ENCODE peak calls at places on chromosomes 16 and 17, in eight cellular contexts. One of them, this sample, is unnamed.

GRCh38 chr17:76561799-76562268 is 22.0 kb downstream of the PRCD start:
- DNase-seq in A549: no peak
- DNase-seq in neuronal stem cell: no peak
- DNase-seq in MM.1S: no peak
- DNase-seq in GM23338: no peak
- DNase-seq in neural progenitor cell: no peak
- DNase-seq in H9: no peak
- DNase-seq in PC-9: no peak
- DNase-seq in this sample: no peak

GRCh38 chr17:54099221-54099620 is 276.5 kb downstream of the KIF2B start:
- DNase-seq in A549: no peak
- DNase-seq in neuronal stem cell: no peak
- DNase-seq in MM.1S: no peak
- DNase-seq in GM23338: no peak
- DNase-seq in neural progenitor cell: no peak
- DNase-seq in H9: no peak
- DNase-seq in PC-9: no peak
- DNase-seq in this sample: no peak

GRCh38 chr17:71163121-71163812 is 957.6 kb upstream of the SOX9 start:
- DNase-seq in A549: no peak
- DNase-seq in neuronal stem cell: no peak
- DNase-seq in MM.1S: no peak
- DNase-seq in GM23338: no peak
- DNase-seq in neural progenitor cell: no peak
- DNase-seq in H9: no peak
- DNase-seq in PC-9: peak
- DNase-seq in this sample: no peak

GRCh38 chr17:42163113-42163512 is 8.3 kb upstream of the RAB5C start:
- DNase-seq in A549: peak
- DNase-seq in neuronal stem cell: no peak
- DNase-seq in MM.1S: no peak
- DNase-seq in GM23338: peak
- DNase-seq in neural progenitor cell: peak
- DNase-seq in H9: peak
- DNase-seq in PC-9: no peak
- DNase-seq in this sample: peak

GRCh38 chr17:14604920-14605599 is 304.2 kb downstream of the HS3ST3B1 start:
- DNase-seq in A549: no peak
- DNase-seq in neuronal stem cell: no peak
- DNase-seq in MM.1S: no peak
- DNase-seq in GM23338: no peak
- DNase-seq in neural progenitor cell: no peak
- DNase-seq in H9: no peak
- DNase-seq in PC-9: no peak
- DNase-seq in this sample: peak

GRCh38 chr17:50056961-50057330 is 1.0 kb downstream of the ITGA3 start:
- DNase-seq in A549: no peak
- DNase-seq in neuronal stem cell: no peak
- DNase-seq in MM.1S: no peak
- DNase-seq in GM23338: peak
- DNase-seq in neural progenitor cell: peak
- DNase-seq in H9: peak
- DNase-seq in PC-9: peak
- DNase-seq in this sample: no peak

GRCh38 chr16:87263418-87264052 is 53.7 kb downstream of the C16orf95 start:
- DNase-seq in A549: no peak
- DNase-seq in neuronal stem cell: no peak
- DNase-seq in MM.1S: no peak
- DNase-seq in GM23338: peak
- DNase-seq in neural progenitor cell: no peak
- DNase-seq in H9: no peak
- DNase-seq in PC-9: peak
- DNase-seq in this sample: no peak

GRCh38 chr16:58652741-58653140 is 23.1 kb upstream of the CNOT1 start:
- DNase-seq in A549: no peak
- DNase-seq in neuronal stem cell: peak
- DNase-seq in MM.1S: no peak
- DNase-seq in GM23338: peak
- DNase-seq in neural progenitor cell: peak
- DNase-seq in H9: peak
- DNase-seq in PC-9: no peak
- DNase-seq in this sample: no peak

GRCh38 chr17:79988163-79988971 is 47.3 kb downstream of the TBC1D16 start:
- DNase-seq in A549: peak
- DNase-seq in neuronal stem cell: no peak
- DNase-seq in MM.1S: no peak
- DNase-seq in GM23338: no peak
- DNase-seq in neural progenitor cell: no peak
- DNase-seq in H9: no peak
- DNase-seq in PC-9: no peak
- DNase-seq in this sample: no peak

GRCh38 chr17:50326831-50327364 is 19.0 kb upstream of the XYLT2 start:
- DNase-seq in A549: no peak
- DNase-seq in neuronal stem cell: no peak
- DNase-seq in MM.1S: no peak
- DNase-seq in GM23338: no peak
- DNase-seq in neural progenitor cell: no peak
- DNase-seq in H9: no peak
- DNase-seq in PC-9: no peak
- DNase-seq in this sample: no peak

GRCh38 chr17:33016920-33017319 is 25.3 kb downstream of the SPACA3 start:
- DNase-seq in A549: no peak
- DNase-seq in neuronal stem cell: no peak
- DNase-seq in MM.1S: no peak
- DNase-seq in GM23338: peak
- DNase-seq in neural progenitor cell: peak
- DNase-seq in H9: peak
- DNase-seq in PC-9: no peak
- DNase-seq in this sample: no peak

GRCh38 chr16:71767060-71767900 is 41.4 kb downstream of the AP1G1 start:
- DNase-seq in A549: no peak
- DNase-seq in neuronal stem cell: no peak
- DNase-seq in MM.1S: no peak
- DNase-seq in GM23338: no peak
- DNase-seq in neural progenitor cell: no peak
- DNase-seq in H9: no peak
- DNase-seq in PC-9: no peak
- DNase-seq in this sample: no peak

GRCh38 chr17:5580974-5581373 is 3.3 kb downstream of the NLRP1 start:
- DNase-seq in A549: no peak
- DNase-seq in neuronal stem cell: no peak
- DNase-seq in MM.1S: no peak
- DNase-seq in GM23338: no peak
- DNase-seq in neural progenitor cell: no peak
- DNase-seq in H9: no peak
- DNase-seq in PC-9: no peak
- DNase-seq in this sample: no peak
- H3K4me2 ChIP-seq in A549: no peak
- H3K4me2 ChIP-seq in neuronal stem cell: no peak
- H3K4me2 ChIP-seq in MM.1S: peak
- H3K4me2 ChIP-seq in GM23338: no peak
- H3K4me2 ChIP-seq in neural progenitor cell: no peak
- H3K4me2 ChIP-seq in H9: no peak
- H3K4me2 ChIP-seq in PC-9: no peak
- H3K4me2 ChIP-seq in this sample: no peak

GRCh38 chr17:45428050-45428953 is 4.4 kb downstream of the ARHGAP27 start:
- DNase-seq in A549: peak
- DNase-seq in neuronal stem cell: no peak
- DNase-seq in MM.1S: peak
- DNase-seq in GM23338: peak
- DNase-seq in neural progenitor cell: peak
- DNase-seq in H9: peak
- DNase-seq in PC-9: peak
- DNase-seq in this sample: peak

GRCh38 chr17:45425984-45426413 is 6.7 kb downstream of the ARHGAP27 start:
- DNase-seq in A549: no peak
- DNase-seq in neuronal stem cell: no peak
- DNase-seq in MM.1S: no peak
- DNase-seq in GM23338: no peak
- DNase-seq in neural progenitor cell: no peak
- DNase-seq in H9: peak
- DNase-seq in PC-9: no peak
- DNase-seq in this sample: no peak

GRCh38 chr17:45428954-45429337 is 3.7 kb downstream of the ARHGAP27 start:
- DNase-seq in A549: no peak
- DNase-seq in neuronal stem cell: no peak
- DNase-seq in MM.1S: no peak
- DNase-seq in GM23338: peak
- DNase-seq in neural progenitor cell: no peak
- DNase-seq in H9: no peak
- DNase-seq in PC-9: peak
- DNase-seq in this sample: peak

GRCh38 chr17:45426561-45426960 is 6.1 kb downstream of the ARHGAP27 start:
- DNase-seq in A549: no peak
- DNase-seq in neuronal stem cell: no peak
- DNase-seq in MM.1S: no peak
- DNase-seq in GM23338: no peak
- DNase-seq in neural progenitor cell: no peak
- DNase-seq in H9: no peak
- DNase-seq in PC-9: no peak
- DNase-seq in this sample: no peak

GRCh38 chr17:45427181-45427835 is 5.4 kb downstream of the ARHGAP27 start:
- DNase-seq in A549: no peak
- DNase-seq in neuronal stem cell: no peak
- DNase-seq in MM.1S: no peak
- DNase-seq in GM23338: no peak
- DNase-seq in neural progenitor cell: no peak
- DNase-seq in H9: peak
- DNase-seq in PC-9: peak
- DNase-seq in this sample: no peak
- H3K4me2 ChIP-seq in A549: no peak
- H3K4me2 ChIP-seq in neuronal stem cell: no peak
- H3K4me2 ChIP-seq in MM.1S: peak
- H3K4me2 ChIP-seq in GM23338: no peak
- H3K4me2 ChIP-seq in neural progenitor cell: no peak
- H3K4me2 ChIP-seq in H9: no peak
- H3K4me2 ChIP-seq in PC-9: no peak
- H3K4me2 ChIP-seq in this sample: no peak

GRCh38 chr17:48558057-48558456 is 13.1 kb upstream of the HOXB2 start:
- DNase-seq in A549: no peak
- DNase-seq in neuronal stem cell: no peak
- DNase-seq in MM.1S: no peak
- DNase-seq in GM23338: no peak
- DNase-seq in neural progenitor cell: no peak
- DNase-seq in H9: no peak
- DNase-seq in PC-9: no peak
- DNase-seq in this sample: no peak

GRCh38 chr17:48561894-48562810 is 16.0 kb downstream of the HOXB4 start:
- DNase-seq in A549: peak
- DNase-seq in neuronal stem cell: no peak
- DNase-seq in MM.1S: no peak
- DNase-seq in GM23338: no peak
- DNase-seq in neural progenitor cell: no peak
- DNase-seq in H9: no peak
- DNase-seq in PC-9: no peak
- DNase-seq in this sample: no peak

GRCh38 chr17:48559609-48560451 is 14.9 kb upstream of the HOXB2 start:
- DNase-seq in A549: no peak
- DNase-seq in neuronal stem cell: no peak
- DNase-seq in MM.1S: no peak
- DNase-seq in GM23338: no peak
- DNase-seq in neural progenitor cell: no peak
- DNase-seq in H9: no peak
- DNase-seq in PC-9: no peak
- DNase-seq in this sample: no peak

GRCh38 chr17:48558731-48559608 is 14.1 kb upstream of the HOXB2 start:
- DNase-seq in A549: no peak
- DNase-seq in neuronal stem cell: no peak
- DNase-seq in MM.1S: no peak
- DNase-seq in GM23338: no peak
- DNase-seq in neural progenitor cell: no peak
- DNase-seq in H9: no peak
- DNase-seq in PC-9: no peak
- DNase-seq in this sample: no peak

GRCh38 chr17:48560452-48560817 is 15.5 kb upstream of the HOXB2 start:
- DNase-seq in A549: no peak
- DNase-seq in neuronal stem cell: no peak
- DNase-seq in MM.1S: no peak
- DNase-seq in GM23338: no peak
- DNase-seq in neural progenitor cell: no peak
- DNase-seq in H9: no peak
- DNase-seq in PC-9: no peak
- DNase-seq in this sample: no peak
- H3K4me2 ChIP-seq in A549: no peak
- H3K4me2 ChIP-seq in neuronal stem cell: no peak
- H3K4me2 ChIP-seq in MM.1S: no peak
- H3K4me2 ChIP-seq in GM23338: no peak
- H3K4me2 ChIP-seq in neural progenitor cell: no peak
- H3K4me2 ChIP-seq in H9: no peak
- H3K4me2 ChIP-seq in PC-9: no peak
- H3K4me2 ChIP-seq in this sample: no peak

GRCh38 chr17:37671028-37671812 is 28.0 kb upstream of the DDX52 start:
- DNase-seq in A549: no peak
- DNase-seq in neuronal stem cell: no peak
- DNase-seq in MM.1S: no peak
- DNase-seq in GM23338: no peak
- DNase-seq in neural progenitor cell: no peak
- DNase-seq in H9: no peak
- DNase-seq in PC-9: no peak
- DNase-seq in this sample: no peak

GRCh38 chr17:37671813-37672544 is 28.7 kb upstream of the DDX52 start:
- DNase-seq in A549: peak
- DNase-seq in neuronal stem cell: no peak
- DNase-seq in MM.1S: no peak
- DNase-seq in GM23338: no peak
- DNase-seq in neural progenitor cell: no peak
- DNase-seq in H9: no peak
- DNase-seq in PC-9: peak
- DNase-seq in this sample: no peak

GRCh38 chr17:37673386-37673785 is 30.1 kb upstream of the DDX52 start:
- DNase-seq in A549: no peak
- DNase-seq in neuronal stem cell: no peak
- DNase-seq in MM.1S: no peak
- DNase-seq in GM23338: no peak
- DNase-seq in neural progenitor cell: no peak
- DNase-seq in H9: no peak
- DNase-seq in PC-9: no peak
- DNase-seq in this sample: no peak

GRCh38 chr17:37674511-37674910 is 31.3 kb upstream of the DDX52 start:
- DNase-seq in A549: no peak
- DNase-seq in neuronal stem cell: no peak
- DNase-seq in MM.1S: no peak
- DNase-seq in GM23338: no peak
- DNase-seq in neural progenitor cell: no peak
- DNase-seq in H9: no peak
- DNase-seq in PC-9: no peak
- DNase-seq in this sample: no peak

GRCh38 chr17:37672545-37673078 is 29.4 kb upstream of the DDX52 start:
- DNase-seq in A549: no peak
- DNase-seq in neuronal stem cell: no peak
- DNase-seq in MM.1S: no peak
- DNase-seq in GM23338: no peak
- DNase-seq in neural progenitor cell: no peak
- DNase-seq in H9: no peak
- DNase-seq in PC-9: no peak
- DNase-seq in this sample: no peak
- H3K4me2 ChIP-seq in A549: peak
- H3K4me2 ChIP-seq in neuronal stem cell: no peak
- H3K4me2 ChIP-seq in MM.1S: no peak
- H3K4me2 ChIP-seq in GM23338: no peak
- H3K4me2 ChIP-seq in neural progenitor cell: no peak
- H3K4me2 ChIP-seq in H9: no peak
- H3K4me2 ChIP-seq in PC-9: peak
- H3K4me2 ChIP-seq in this sample: no peak